ENCODE peak calls at places on chromosomes 1 and 21, in seven cellular contexts. One of them, this sample, is unnamed.

GRCh38 chr1:18394563-18395156 is 86.1 kb upstream of the KLHDC7A start:
- DNase-seq in fibroblast of villous mesenchyme: no peak
- DNase-seq in AG09319: no peak
- DNase-seq in fibroblast of pulmonary artery: no peak
- DNase-seq in foreskin keratinocyte: no peak
- DNase-seq in heart right ventricle: no peak
- DNase-seq in IMR-90: no peak
- DNase-seq in this sample: no peak

GRCh38 chr1:183457449-183457848 is 14.8 kb upstream of the SMG7 start:
- DNase-seq in fibroblast of villous mesenchyme: no peak
- DNase-seq in AG09319: no peak
- DNase-seq in fibroblast of pulmonary artery: no peak
- DNase-seq in foreskin keratinocyte: no peak
- DNase-seq in heart right ventricle: no peak
- DNase-seq in IMR-90: no peak
- DNase-seq in this sample: no peak

GRCh38 chr1:62128765-62129164 is 65.9 kb upstream of the L1TD1 start:
- DNase-seq in fibroblast of villous mesenchyme: no peak
- DNase-seq in AG09319: no peak
- DNase-seq in fibroblast of pulmonary artery: no peak
- DNase-seq in foreskin keratinocyte: no peak
- DNase-seq in heart right ventricle: no peak
- DNase-seq in IMR-90: no peak
- DNase-seq in this sample: no peak

GRCh38 chr1:93304716-93305138 is 41.0 kb upstream of the DR1 start:
- DNase-seq in fibroblast of villous mesenchyme: peak; percentile 80
- DNase-seq in AG09319: peak; percentile 44
- DNase-seq in fibroblast of pulmonary artery: peak; percentile 85
- DNase-seq in foreskin keratinocyte: peak; percentile 48
- DNase-seq in heart right ventricle: no peak
- DNase-seq in IMR-90: peak; percentile 79
- DNase-seq in this sample: peak; percentile 25

GRCh38 chr1:8077120-8077573 is 51.0 kb upstream of the ERRFI1 start:
- DNase-seq in fibroblast of villous mesenchyme: peak; percentile 93
- DNase-seq in AG09319: no peak
- DNase-seq in fibroblast of pulmonary artery: peak; percentile 96
- DNase-seq in foreskin keratinocyte: peak; percentile 59
- DNase-seq in heart right ventricle: peak; percentile 45
- DNase-seq in IMR-90: peak; percentile 97
- DNase-seq in this sample: no peak

GRCh38 chr21:27171704-27172103 is 204.8 kb upstream of the ADAMTS5 start:
- DNase-seq in fibroblast of villous mesenchyme: peak; percentile 78
- DNase-seq in AG09319: peak; percentile 39
- DNase-seq in fibroblast of pulmonary artery: peak; percentile 42
- DNase-seq in foreskin keratinocyte: no peak
- DNase-seq in heart right ventricle: no peak
- DNase-seq in IMR-90: peak; percentile 43
- DNase-seq in this sample: no peak

GRCh38 chr1:64150729-64151128 is 52.7 kb upstream of the UBE2U start:
- DNase-seq in fibroblast of villous mesenchyme: no peak
- DNase-seq in AG09319: no peak
- DNase-seq in fibroblast of pulmonary artery: no peak
- DNase-seq in foreskin keratinocyte: no peak
- DNase-seq in heart right ventricle: no peak
- DNase-seq in IMR-90: no peak
- DNase-seq in this sample: no peak

GRCh38 chr1:211549092-211549749 is 29.7 kb downstream of the SLC30A1 start:
- DNase-seq in fibroblast of villous mesenchyme: no peak
- DNase-seq in AG09319: no peak
- DNase-seq in fibroblast of pulmonary artery: no peak
- DNase-seq in foreskin keratinocyte: no peak
- DNase-seq in heart right ventricle: peak; percentile 38
- DNase-seq in IMR-90: no peak
- DNase-seq in this sample: no peak

GRCh38 chr1:18104546-18105100 is 3.0 kb upstream of the IGSF21 start:
- DNase-seq in fibroblast of villous mesenchyme: no peak
- DNase-seq in AG09319: no peak
- DNase-seq in fibroblast of pulmonary artery: no peak
- DNase-seq in foreskin keratinocyte: no peak
- DNase-seq in heart right ventricle: no peak
- DNase-seq in IMR-90: no peak
- DNase-seq in this sample: no peak

GRCh38 chr1:244286341-244286740 is 165.4 kb downstream of the ADSS2 start:
- DNase-seq in fibroblast of villous mesenchyme: no peak
- DNase-seq in AG09319: no peak
- DNase-seq in fibroblast of pulmonary artery: no peak
- DNase-seq in foreskin keratinocyte: no peak
- DNase-seq in heart right ventricle: no peak
- DNase-seq in IMR-90: no peak
- DNase-seq in this sample: no peak

GRCh38 chr1:184967045-184967444 is 7.3 kb downstream of the NIBAN1 start:
- DNase-seq in fibroblast of villous mesenchyme: no peak
- DNase-seq in AG09319: no peak
- DNase-seq in fibroblast of pulmonary artery: no peak
- DNase-seq in foreskin keratinocyte: no peak
- DNase-seq in heart right ventricle: no peak
- DNase-seq in IMR-90: no peak
- DNase-seq in this sample: no peak

GRCh38 chr1:207937204-207937603 is 26.3 kb upstream of the CD34 start:
- DNase-seq in fibroblast of villous mesenchyme: no peak
- DNase-seq in AG09319: no peak
- DNase-seq in fibroblast of pulmonary artery: no peak
- DNase-seq in foreskin keratinocyte: no peak
- DNase-seq in heart right ventricle: no peak
- DNase-seq in IMR-90: no peak
- DNase-seq in this sample: no peak

GRCh38 chr1:51871351-51871975 is 7.1 kb downstream of the NRDC start:
- DNase-seq in fibroblast of villous mesenchyme: no peak
- DNase-seq in AG09319: no peak
- DNase-seq in fibroblast of pulmonary artery: no peak
- DNase-seq in foreskin keratinocyte: no peak
- DNase-seq in heart right ventricle: no peak
- DNase-seq in IMR-90: no peak
- DNase-seq in this sample: no peak

GRCh38 chr1:78171736-78172590 is 126.2 kb downstream of the GIPC2 start:
- DNase-seq in fibroblast of villous mesenchyme: peak; percentile 60
- DNase-seq in AG09319: no peak
- DNase-seq in fibroblast of pulmonary artery: peak; percentile 63
- DNase-seq in foreskin keratinocyte: peak; percentile 83
- DNase-seq in heart right ventricle: no peak
- DNase-seq in IMR-90: peak; percentile 85
- DNase-seq in this sample: no peak

GRCh38 chr1:28370220-28371010 is 875 bp downstream of the PHACTR4 start:
- DNase-seq in fibroblast of villous mesenchyme: peak; percentile 22
- DNase-seq in AG09319: no peak
- DNase-seq in fibroblast of pulmonary artery: peak; percentile 46
- DNase-seq in foreskin keratinocyte: peak; percentile 47
- DNase-seq in heart right ventricle: peak; percentile 12
- DNase-seq in IMR-90: peak; percentile 48
- DNase-seq in this sample: no peak

GRCh38 chr1:162386292-162387225 is 5.0 kb downstream of the C1orf226 start:
- DNase-seq in fibroblast of villous mesenchyme: no peak
- DNase-seq in AG09319: no peak
- DNase-seq in fibroblast of pulmonary artery: no peak
- DNase-seq in foreskin keratinocyte: no peak
- DNase-seq in heart right ventricle: no peak
- DNase-seq in IMR-90: no peak
- DNase-seq in this sample: no peak

GRCh38 chr1:225554216-225554812 is 98.6 kb downstream of the ENAH start:
- DNase-seq in fibroblast of villous mesenchyme: peak; percentile 56
- DNase-seq in AG09319: no peak
- DNase-seq in fibroblast of pulmonary artery: peak; percentile 60
- DNase-seq in foreskin keratinocyte: peak; percentile 7
- DNase-seq in heart right ventricle: no peak
- DNase-seq in IMR-90: peak; percentile 44
- DNase-seq in this sample: no peak

GRCh38 chr1:6858586-6858985 is 73.3 kb downstream of the CAMTA1 start:
- DNase-seq in fibroblast of villous mesenchyme: no peak
- DNase-seq in AG09319: no peak
- DNase-seq in fibroblast of pulmonary artery: peak; percentile 14
- DNase-seq in foreskin keratinocyte: no peak
- DNase-seq in heart right ventricle: no peak
- DNase-seq in IMR-90: no peak
- DNase-seq in this sample: no peak

GRCh38 chr1:236395780-236396664 is 1.9 kb downstream of the EDARADD start:
- DNase-seq in fibroblast of villous mesenchyme: no peak
- DNase-seq in AG09319: no peak
- DNase-seq in fibroblast of pulmonary artery: no peak
- DNase-seq in foreskin keratinocyte: peak; percentile 26
- DNase-seq in heart right ventricle: no peak
- DNase-seq in IMR-90: no peak
- DNase-seq in this sample: no peak

GRCh38 chr21:33875026-33875695 is 40.4 kb downstream of the ATP5PO start:
- DNase-seq in fibroblast of villous mesenchyme: no peak
- DNase-seq in AG09319: no peak
- DNase-seq in fibroblast of pulmonary artery: no peak
- DNase-seq in foreskin keratinocyte: no peak
- DNase-seq in heart right ventricle: no peak
- DNase-seq in IMR-90: no peak
- DNase-seq in this sample: no peak

DNA sequence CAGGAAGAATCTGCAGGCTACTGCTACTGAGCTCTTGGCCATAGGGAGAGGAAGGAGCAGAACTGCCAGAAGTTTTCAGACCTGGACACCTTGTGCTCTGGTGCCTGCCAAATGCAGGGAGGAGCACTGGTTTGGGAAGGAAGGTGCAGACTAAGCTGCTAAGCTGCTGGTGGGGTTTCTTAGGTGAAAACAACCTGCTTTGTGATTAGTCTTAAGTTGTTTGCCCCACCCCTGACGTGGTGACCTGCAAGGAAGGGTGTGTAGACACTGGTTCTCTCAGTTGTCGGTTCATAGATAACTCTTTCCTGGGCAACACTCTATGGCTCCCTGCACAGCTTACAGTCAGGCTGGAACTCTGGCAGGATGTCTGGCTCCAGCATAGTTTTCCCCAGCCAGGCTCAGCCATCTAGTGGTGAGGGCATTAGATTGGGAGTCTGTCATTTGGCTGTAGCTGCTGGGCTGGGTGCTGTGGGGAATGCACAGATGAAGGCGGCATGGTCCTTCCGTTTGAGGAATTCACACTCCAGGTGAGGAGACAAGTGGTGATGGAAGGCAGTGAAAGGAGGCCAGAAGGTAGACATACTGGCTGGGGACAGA is 10.3 kb upstream of the S100A10 start:
- DNase-seq in fibroblast of villous mesenchyme: no peak
- DNase-seq in AG09319: no peak
- DNase-seq in fibroblast of pulmonary artery: no peak
- DNase-seq in foreskin keratinocyte: no peak
- DNase-seq in heart right ventricle: no peak
- DNase-seq in IMR-90: no peak
- DNase-seq in this sample: no peak
- TF ChIP-seq CTCF in fibroblast of villous mesenchyme: peak; percentile 27
- TF ChIP-seq CTCF in AG09319: no peak
- TF ChIP-seq CTCF in fibroblast of pulmonary artery: peak; percentile 29
- TF ChIP-seq CTCF in foreskin keratinocyte: peak; percentile 54
- TF ChIP-seq CTCF in heart right ventricle: no peak
- TF ChIP-seq CTCF in IMR-90: peak; percentile 12
- TF ChIP-seq CTCF in this sample: no peak

DNA sequence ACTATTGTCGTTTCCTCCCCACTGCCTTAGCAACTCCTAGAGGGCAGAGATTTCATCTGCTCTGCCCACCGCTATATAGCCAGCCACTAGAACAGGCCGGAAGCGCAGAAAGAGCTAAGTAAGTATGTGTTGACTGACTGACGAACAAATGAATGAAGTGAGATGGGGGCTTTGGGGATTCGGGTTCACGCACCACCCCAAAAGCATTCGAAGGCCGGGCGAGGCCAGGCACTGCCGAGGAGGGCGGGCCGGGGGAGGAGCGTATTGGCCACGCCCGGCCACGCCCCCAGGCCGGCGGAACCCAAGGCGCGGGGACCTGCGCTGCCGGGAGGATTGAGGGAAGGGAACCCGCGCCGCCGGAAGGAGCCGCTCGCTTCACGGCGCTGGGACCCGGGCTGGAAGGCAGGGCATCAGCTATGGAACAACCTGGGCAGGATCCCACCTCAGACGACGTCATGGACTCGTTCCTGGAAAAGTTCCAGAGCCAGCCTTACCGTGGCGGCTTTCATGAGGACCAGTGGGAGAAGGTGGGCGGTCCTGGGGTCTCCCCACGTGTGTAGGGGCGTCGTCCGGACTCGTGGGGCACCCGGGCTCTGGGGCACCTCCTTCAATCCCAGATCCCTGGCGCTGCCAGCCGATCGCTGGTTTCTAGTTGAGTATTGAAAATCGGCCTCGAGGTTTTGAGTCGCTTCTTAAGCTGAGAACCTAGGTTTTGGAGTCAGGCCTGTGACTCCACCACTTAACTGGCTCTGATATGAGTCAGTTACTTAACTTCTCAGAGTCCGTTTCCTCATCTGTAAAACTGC is at the start of gene TTC4:
- DNase-seq in fibroblast of villous mesenchyme: peak; percentile 71
- DNase-seq in AG09319: peak; percentile 23
- DNase-seq in fibroblast of pulmonary artery: peak; percentile 79
- DNase-seq in foreskin keratinocyte: peak; percentile 82
- DNase-seq in heart right ventricle: peak; percentile 86
- DNase-seq in IMR-90: peak; percentile 65
- DNase-seq in this sample: peak; percentile 53
- TF ChIP-seq CTCF in fibroblast of villous mesenchyme: peak; percentile 4
- TF ChIP-seq CTCF in AG09319: peak; percentile 1
- TF ChIP-seq CTCF in fibroblast of pulmonary artery: no peak
- TF ChIP-seq CTCF in foreskin keratinocyte: peak; percentile 15
- TF ChIP-seq CTCF in heart right ventricle: peak; percentile 26
- TF ChIP-seq CTCF in IMR-90: no peak
- TF ChIP-seq CTCF in this sample: no peak

DNA sequence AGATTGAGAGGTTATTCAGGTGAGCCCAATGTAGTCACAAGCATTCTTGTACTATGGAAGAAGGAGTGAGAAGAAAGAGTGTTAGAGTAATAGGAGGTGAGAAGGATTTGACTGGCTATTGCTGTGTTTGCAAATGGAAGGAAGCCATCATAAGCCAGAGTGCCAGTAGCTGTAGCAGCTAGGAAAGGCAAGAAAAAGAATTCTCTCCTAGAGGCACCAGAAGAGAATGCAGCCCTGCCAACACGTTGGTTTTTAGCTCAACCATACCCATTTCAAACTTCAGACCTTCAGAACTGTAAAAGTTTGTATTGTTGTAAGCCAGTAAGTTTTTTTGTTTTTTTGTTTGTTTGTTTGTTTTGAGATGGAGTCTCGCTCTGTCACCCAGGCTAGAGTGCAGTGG is 8.9 kb upstream of the IL12RB2 start:
- DNase-seq in fibroblast of villous mesenchyme: no peak
- DNase-seq in AG09319: no peak
- DNase-seq in fibroblast of pulmonary artery: no peak
- DNase-seq in foreskin keratinocyte: no peak
- DNase-seq in heart right ventricle: no peak
- DNase-seq in IMR-90: no peak
- DNase-seq in this sample: no peak
- TF ChIP-seq CTCF in fibroblast of villous mesenchyme: peak; percentile 3
- TF ChIP-seq CTCF in AG09319: no peak
- TF ChIP-seq CTCF in fibroblast of pulmonary artery: no peak
- TF ChIP-seq CTCF in foreskin keratinocyte: no peak
- TF ChIP-seq CTCF in heart right ventricle: no peak
- TF ChIP-seq CTCF in IMR-90: no peak
- TF ChIP-seq CTCF in this sample: no peak

DNA sequence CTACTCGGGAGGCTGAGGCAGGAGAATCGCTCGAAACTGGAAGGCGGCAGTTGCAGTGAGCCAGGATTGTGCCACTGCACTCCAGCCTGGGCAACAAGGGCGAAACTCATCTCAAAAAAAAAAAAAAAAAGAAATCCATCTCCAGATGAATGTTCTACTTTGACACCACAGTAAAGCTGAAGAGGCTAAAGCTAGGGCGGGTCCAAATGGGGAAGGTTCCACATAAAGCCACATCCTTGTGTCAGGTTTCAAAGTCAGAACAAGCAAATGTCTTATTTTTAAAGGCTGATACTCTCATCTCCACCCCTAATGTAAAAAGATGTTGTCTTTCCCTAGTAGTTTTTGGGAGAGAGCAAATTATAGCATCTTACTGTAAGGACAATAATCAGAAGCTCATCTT is 4.4 kb upstream of the WARS2 start:
- DNase-seq in fibroblast of villous mesenchyme: no peak
- DNase-seq in AG09319: no peak
- DNase-seq in fibroblast of pulmonary artery: no peak
- DNase-seq in foreskin keratinocyte: no peak
- DNase-seq in heart right ventricle: no peak
- DNase-seq in IMR-90: no peak
- DNase-seq in this sample: no peak
- TF ChIP-seq CTCF in fibroblast of villous mesenchyme: no peak
- TF ChIP-seq CTCF in AG09319: no peak
- TF ChIP-seq CTCF in fibroblast of pulmonary artery: no peak
- TF ChIP-seq CTCF in foreskin keratinocyte: no peak
- TF ChIP-seq CTCF in heart right ventricle: no peak
- TF ChIP-seq CTCF in IMR-90: no peak
- TF ChIP-seq CTCF in this sample: no peak